ENCODE peak calls at places on chromosome 10, in ten cellular contexts. One of them, this sample, is unnamed.

GRCh38 chr10:71068811-71069411 is 143.5 kb upstream of the UNC5B start:
- DNase-seq in ecto neural progenitor cell: no peak
- DNase-seq in NCI-H1436: no peak
- DNase-seq in GM12892: no peak
- DNase-seq in CD8-positive, alpha-beta T cell: no peak
- DNase-seq in A549: peak; percentile 10
- DNase-seq in NCI-H2171 treated with DMSO at 0.1 percent for 48 hours: no peak
- DNase-seq in kidney tubule cell: peak; percentile 60
- DNase-seq in activated CD4-positive, alpha-beta T cell treated with anti-CD3 and anti-CD28 coated beads, Interleukin-2, amount 10 ng/mL, durations not matched to agents 7 days and 5 days: no peak
- DNase-seq in progenitor cell of endocrine pancreas: no peak
- DNase-seq in this sample: no peak

GRCh38 chr10:34731885-34732701 is 83.0 kb downstream of the PARD3 start:
- DNase-seq in ecto neural progenitor cell: no peak
- DNase-seq in NCI-H1436: no peak
- DNase-seq in kidney tubule cell: peak; percentile 70
- DNase-seq in progenitor cell of endocrine pancreas: no peak
- DNase-seq in NCI-H2171 treated with DMSO at 0.1 percent for 48 hours: no peak
- DNase-seq in A549: peak; percentile 57
- DNase-seq in GM12892: no peak
- DNase-seq in activated CD4-positive, alpha-beta T cell treated with anti-CD3 and anti-CD28 coated beads, Interleukin-2, amount 10 ng/mL, durations not matched to agents 7 days and 5 days: no peak
- DNase-seq in CD8-positive, alpha-beta T cell: no peak
- DNase-seq in this sample: peak; percentile 65

GRCh38 chr10:26211781-26212444 is 4.7 kb upstream of the GAD2 start:
- DNase-seq in activated CD4-positive, alpha-beta T cell treated with anti-CD3 and anti-CD28 coated beads, Interleukin-2, amount 10 ng/mL, durations not matched to agents 7 days and 5 days: no peak
- DNase-seq in A549: no peak
- DNase-seq in NCI-H2171 treated with DMSO at 0.1 percent for 48 hours: no peak
- DNase-seq in progenitor cell of endocrine pancreas: no peak
- DNase-seq in ecto neural progenitor cell: peak; percentile 57
- DNase-seq in kidney tubule cell: no peak
- DNase-seq in NCI-H1436: no peak
- DNase-seq in GM12892: no peak
- DNase-seq in CD8-positive, alpha-beta T cell: no peak
- DNase-seq in this sample: no peak

GRCh38 chr10:77504870-77505257 is 132.7 kb downstream of the KCNMA1 start:
- DNase-seq in CD8-positive, alpha-beta T cell: no peak
- DNase-seq in NCI-H1436: no peak
- DNase-seq in activated CD4-positive, alpha-beta T cell treated with anti-CD3 and anti-CD28 coated beads, Interleukin-2, amount 10 ng/mL, durations not matched to agents 7 days and 5 days: no peak
- DNase-seq in ecto neural progenitor cell: no peak
- DNase-seq in progenitor cell of endocrine pancreas: no peak
- DNase-seq in NCI-H2171 treated with DMSO at 0.1 percent for 48 hours: peak; percentile 79
- DNase-seq in A549: peak; percentile 59
- DNase-seq in GM12892: no peak
- DNase-seq in kidney tubule cell: peak; percentile 98
- DNase-seq in this sample: no peak

GRCh38 chr10:125543796-125544195 is 139.2 kb downstream of the TEX36 start:
- DNase-seq in NCI-H1436: no peak
- DNase-seq in kidney tubule cell: no peak
- DNase-seq in ecto neural progenitor cell: no peak
- DNase-seq in GM12892: no peak
- DNase-seq in A549: no peak
- DNase-seq in activated CD4-positive, alpha-beta T cell treated with anti-CD3 and anti-CD28 coated beads, Interleukin-2, amount 10 ng/mL, durations not matched to agents 7 days and 5 days: no peak
- DNase-seq in progenitor cell of endocrine pancreas: no peak
- DNase-seq in CD8-positive, alpha-beta T cell: no peak
- DNase-seq in NCI-H2171 treated with DMSO at 0.1 percent for 48 hours: no peak
- DNase-seq in this sample: no peak

GRCh38 chr10:71766717-71767419 is 6.5 kb downstream of the VSIR start:
- DNase-seq in NCI-H2171 treated with DMSO at 0.1 percent for 48 hours: no peak
- DNase-seq in progenitor cell of endocrine pancreas: no peak
- DNase-seq in ecto neural progenitor cell: no peak
- DNase-seq in A549: peak; percentile 98
- DNase-seq in NCI-H1436: no peak
- DNase-seq in CD8-positive, alpha-beta T cell: no peak
- DNase-seq in kidney tubule cell: peak; percentile 98
- DNase-seq in GM12892: no peak
- DNase-seq in activated CD4-positive, alpha-beta T cell treated with anti-CD3 and anti-CD28 coated beads, Interleukin-2, amount 10 ng/mL, durations not matched to agents 7 days and 5 days: no peak
- DNase-seq in this sample: no peak

GRCh38 chr10:62818426-62819011 is 2.4 kb upstream of the EGR2 start:
- DNase-seq in CD8-positive, alpha-beta T cell: peak; percentile 39
- DNase-seq in progenitor cell of endocrine pancreas: peak; percentile 28
- DNase-seq in ecto neural progenitor cell: peak; percentile 76
- DNase-seq in GM12892: no peak
- DNase-seq in activated CD4-positive, alpha-beta T cell treated with anti-CD3 and anti-CD28 coated beads, Interleukin-2, amount 10 ng/mL, durations not matched to agents 7 days and 5 days: peak; percentile 25
- DNase-seq in A549: peak; percentile 17
- DNase-seq in kidney tubule cell: no peak
- DNase-seq in NCI-H1436: no peak
- DNase-seq in NCI-H2171 treated with DMSO at 0.1 percent for 48 hours: no peak
- DNase-seq in this sample: peak; percentile 44

GRCh38 chr10:69632516-69633199 is 2.6 kb downstream of the FAM241B start:
- DNase-seq in CD8-positive, alpha-beta T cell: no peak
- DNase-seq in GM12892: no peak
- DNase-seq in kidney tubule cell: peak; percentile 50
- DNase-seq in A549: no peak
- DNase-seq in NCI-H2171 treated with DMSO at 0.1 percent for 48 hours: no peak
- DNase-seq in NCI-H1436: no peak
- DNase-seq in activated CD4-positive, alpha-beta T cell treated with anti-CD3 and anti-CD28 coated beads, Interleukin-2, amount 10 ng/mL, durations not matched to agents 7 days and 5 days: no peak
- DNase-seq in ecto neural progenitor cell: peak; percentile 22
- DNase-seq in progenitor cell of endocrine pancreas: no peak
- DNase-seq in this sample: no peak

GRCh38 chr10:45420453-45421192 is 46.6 kb downstream of the ALOX5 start:
- DNase-seq in activated CD4-positive, alpha-beta T cell treated with anti-CD3 and anti-CD28 coated beads, Interleukin-2, amount 10 ng/mL, durations not matched to agents 7 days and 5 days: peak; percentile 65
- DNase-seq in ecto neural progenitor cell: no peak
- DNase-seq in GM12892: no peak
- DNase-seq in NCI-H1436: peak; percentile 10
- DNase-seq in kidney tubule cell: peak; percentile 92
- DNase-seq in progenitor cell of endocrine pancreas: no peak
- DNase-seq in CD8-positive, alpha-beta T cell: peak; percentile 65
- DNase-seq in A549: no peak
- DNase-seq in NCI-H2171 treated with DMSO at 0.1 percent for 48 hours: peak; percentile 91
- DNase-seq in this sample: peak; percentile 48

GRCh38 chr10:36281871-36282331 is 639.8 kb upstream of the FZD8 start:
- DNase-seq in progenitor cell of endocrine pancreas: no peak
- DNase-seq in CD8-positive, alpha-beta T cell: no peak
- DNase-seq in NCI-H2171 treated with DMSO at 0.1 percent for 48 hours: no peak
- DNase-seq in NCI-H1436: no peak
- DNase-seq in ecto neural progenitor cell: no peak
- DNase-seq in A549: peak; percentile 87
- DNase-seq in kidney tubule cell: no peak
- DNase-seq in activated CD4-positive, alpha-beta T cell treated with anti-CD3 and anti-CD28 coated beads, Interleukin-2, amount 10 ng/mL, durations not matched to agents 7 days and 5 days: no peak
- DNase-seq in GM12892: no peak
- DNase-seq in this sample: no peak

GRCh38 chr10:55813451-55814170 is 547.4 kb downstream of the ZWINT start:
- DNase-seq in CD8-positive, alpha-beta T cell: no peak
- DNase-seq in GM12892: no peak
- DNase-seq in A549: no peak
- DNase-seq in kidney tubule cell: no peak
- DNase-seq in progenitor cell of endocrine pancreas: no peak
- DNase-seq in ecto neural progenitor cell: no peak
- DNase-seq in NCI-H2171 treated with DMSO at 0.1 percent for 48 hours: no peak
- DNase-seq in activated CD4-positive, alpha-beta T cell treated with anti-CD3 and anti-CD28 coated beads, Interleukin-2, amount 10 ng/mL, durations not matched to agents 7 days and 5 days: no peak
- DNase-seq in NCI-H1436: no peak
- DNase-seq in this sample: no peak

GRCh38 chr10:71302874-71303568 is 16.0 kb upstream of the SLC29A3 start:
- DNase-seq in A549: peak; percentile 73
- DNase-seq in ecto neural progenitor cell: no peak
- DNase-seq in kidney tubule cell: peak; percentile 60
- DNase-seq in progenitor cell of endocrine pancreas: no peak
- DNase-seq in activated CD4-positive, alpha-beta T cell treated with anti-CD3 and anti-CD28 coated beads, Interleukin-2, amount 10 ng/mL, durations not matched to agents 7 days and 5 days: peak; percentile 32
- DNase-seq in NCI-H1436: peak; percentile 56
- DNase-seq in NCI-H2171 treated with DMSO at 0.1 percent for 48 hours: peak; percentile 72
- DNase-seq in GM12892: no peak
- DNase-seq in CD8-positive, alpha-beta T cell: no peak
- DNase-seq in this sample: peak; percentile 80

GRCh38 chr10:132390455-132391371 is 6.3 kb upstream of the PWWP2B start:
- DNase-seq in A549: no peak
- DNase-seq in progenitor cell of endocrine pancreas: no peak
- DNase-seq in ecto neural progenitor cell: no peak
- DNase-seq in NCI-H1436: no peak
- DNase-seq in NCI-H2171 treated with DMSO at 0.1 percent for 48 hours: no peak
- DNase-seq in CD8-positive, alpha-beta T cell: no peak
- DNase-seq in kidney tubule cell: no peak
- DNase-seq in activated CD4-positive, alpha-beta T cell treated with anti-CD3 and anti-CD28 coated beads, Interleukin-2, amount 10 ng/mL, durations not matched to agents 7 days and 5 days: no peak
- DNase-seq in GM12892: no peak
- DNase-seq in this sample: no peak

GRCh38 chr10:20088302-20088701 is 272.1 kb downstream of the PLXDC2 start:
- DNase-seq in A549: no peak
- DNase-seq in GM12892: no peak
- DNase-seq in NCI-H1436: no peak
- DNase-seq in NCI-H2171 treated with DMSO at 0.1 percent for 48 hours: no peak
- DNase-seq in CD8-positive, alpha-beta T cell: no peak
- DNase-seq in kidney tubule cell: no peak
- DNase-seq in ecto neural progenitor cell: no peak
- DNase-seq in activated CD4-positive, alpha-beta T cell treated with anti-CD3 and anti-CD28 coated beads, Interleukin-2, amount 10 ng/mL, durations not matched to agents 7 days and 5 days: no peak
- DNase-seq in progenitor cell of endocrine pancreas: no peak
- DNase-seq in this sample: no peak

GRCh38 chr10:101512741-101513140 is 75.3 kb downstream of the POLL start:
- DNase-seq in ecto neural progenitor cell: no peak
- DNase-seq in activated CD4-positive, alpha-beta T cell treated with anti-CD3 and anti-CD28 coated beads, Interleukin-2, amount 10 ng/mL, durations not matched to agents 7 days and 5 days: no peak
- DNase-seq in NCI-H2171 treated with DMSO at 0.1 percent for 48 hours: no peak
- DNase-seq in CD8-positive, alpha-beta T cell: no peak
- DNase-seq in A549: no peak
- DNase-seq in GM12892: no peak
- DNase-seq in progenitor cell of endocrine pancreas: no peak
- DNase-seq in kidney tubule cell: no peak
- DNase-seq in NCI-H1436: no peak
- DNase-seq in this sample: peak; percentile 22

GRCh38 chr10:128587689-128588088 is 461.5 kb upstream of the MKI67 start:
- DNase-seq in NCI-H1436: no peak
- DNase-seq in CD8-positive, alpha-beta T cell: no peak
- DNase-seq in kidney tubule cell: no peak
- DNase-seq in progenitor cell of endocrine pancreas: no peak
- DNase-seq in GM12892: no peak
- DNase-seq in activated CD4-positive, alpha-beta T cell treated with anti-CD3 and anti-CD28 coated beads, Interleukin-2, amount 10 ng/mL, durations not matched to agents 7 days and 5 days: no peak
- DNase-seq in ecto neural progenitor cell: no peak
- DNase-seq in NCI-H2171 treated with DMSO at 0.1 percent for 48 hours: no peak
- DNase-seq in A549: no peak
- DNase-seq in this sample: no peak

GRCh38 chr10:132410056-132410778 is 13.2 kb downstream of the PWWP2B start:
- DNase-seq in ecto neural progenitor cell: no peak
- DNase-seq in CD8-positive, alpha-beta T cell: no peak
- DNase-seq in A549: no peak
- DNase-seq in NCI-H2171 treated with DMSO at 0.1 percent for 48 hours: no peak
- DNase-seq in progenitor cell of endocrine pancreas: no peak
- DNase-seq in activated CD4-positive, alpha-beta T cell treated with anti-CD3 and anti-CD28 coated beads, Interleukin-2, amount 10 ng/mL, durations not matched to agents 7 days and 5 days: no peak
- DNase-seq in GM12892: no peak
- DNase-seq in kidney tubule cell: no peak
- DNase-seq in NCI-H1436: no peak
- DNase-seq in this sample: no peak

GRCh38 chr10:13816195-13816926 is 229.6 kb downstream of the PRPF18 start:
- DNase-seq in NCI-H2171 treated with DMSO at 0.1 percent for 48 hours: no peak
- DNase-seq in GM12892: no peak
- DNase-seq in progenitor cell of endocrine pancreas: no peak
- DNase-seq in kidney tubule cell: peak; percentile 46
- DNase-seq in activated CD4-positive, alpha-beta T cell treated with anti-CD3 and anti-CD28 coated beads, Interleukin-2, amount 10 ng/mL, durations not matched to agents 7 days and 5 days: no peak
- DNase-seq in A549: no peak
- DNase-seq in NCI-H1436: no peak
- DNase-seq in CD8-positive, alpha-beta T cell: no peak
- DNase-seq in ecto neural progenitor cell: no peak
- DNase-seq in this sample: peak; percentile 75

GRCh38 chr10:130329792-130330191 is 193.6 kb downstream of the GLRX3 start:
- DNase-seq in NCI-H1436: no peak
- DNase-seq in A549: no peak
- DNase-seq in progenitor cell of endocrine pancreas: no peak
- DNase-seq in GM12892: no peak
- DNase-seq in CD8-positive, alpha-beta T cell: no peak
- DNase-seq in ecto neural progenitor cell: no peak
- DNase-seq in activated CD4-positive, alpha-beta T cell treated with anti-CD3 and anti-CD28 coated beads, Interleukin-2, amount 10 ng/mL, durations not matched to agents 7 days and 5 days: no peak
- DNase-seq in kidney tubule cell: no peak
- DNase-seq in NCI-H2171 treated with DMSO at 0.1 percent for 48 hours: no peak
- DNase-seq in this sample: no peak

GRCh38 chr10:111983970-111984525 is 199.5 kb downstream of the GPAM start:
- DNase-seq in kidney tubule cell: no peak
- DNase-seq in CD8-positive, alpha-beta T cell: no peak
- DNase-seq in progenitor cell of endocrine pancreas: no peak
- DNase-seq in ecto neural progenitor cell: no peak
- DNase-seq in GM12892: no peak
- DNase-seq in A549: no peak
- DNase-seq in NCI-H2171 treated with DMSO at 0.1 percent for 48 hours: no peak
- DNase-seq in activated CD4-positive, alpha-beta T cell treated with anti-CD3 and anti-CD28 coated beads, Interleukin-2, amount 10 ng/mL, durations not matched to agents 7 days and 5 days: no peak
- DNase-seq in NCI-H1436: no peak
- DNase-seq in this sample: no peak

GRCh38 chr10:78263521-78263988 is 229.9 kb downstream of the RPS24 start:
- DNase-seq in CD8-positive, alpha-beta T cell: no peak
- DNase-seq in GM12892: no peak
- DNase-seq in progenitor cell of endocrine pancreas: no peak
- DNase-seq in activated CD4-positive, alpha-beta T cell treated with anti-CD3 and anti-CD28 coated beads, Interleukin-2, amount 10 ng/mL, durations not matched to agents 7 days and 5 days: no peak
- DNase-seq in NCI-H1436: no peak
- DNase-seq in A549: peak; percentile 76
- DNase-seq in ecto neural progenitor cell: no peak
- DNase-seq in NCI-H2171 treated with DMSO at 0.1 percent for 48 hours: no peak
- DNase-seq in kidney tubule cell: peak; percentile 98
- DNase-seq in this sample: no peak

GRCh38 chr10:12448729-12449391 is 99.5 kb downstream of the CAMK1D start:
- DNase-seq in ecto neural progenitor cell: no peak
- DNase-seq in GM12892: peak; percentile 34
- DNase-seq in NCI-H2171 treated with DMSO at 0.1 percent for 48 hours: no peak
- DNase-seq in activated CD4-positive, alpha-beta T cell treated with anti-CD3 and anti-CD28 coated beads, Interleukin-2, amount 10 ng/mL, durations not matched to agents 7 days and 5 days: peak; percentile 88
- DNase-seq in NCI-H1436: no peak
- DNase-seq in CD8-positive, alpha-beta T cell: peak; percentile 71
- DNase-seq in A549: peak; percentile 75
- DNase-seq in kidney tubule cell: peak; percentile 53
- DNase-seq in progenitor cell of endocrine pancreas: no peak
- DNase-seq in this sample: peak; percentile 73

GRCh38 chr10:71726673-71727428 is 7.3 kb upstream of the C10orf105 start:
- DNase-seq in activated CD4-positive, alpha-beta T cell treated with anti-CD3 and anti-CD28 coated beads, Interleukin-2, amount 10 ng/mL, durations not matched to agents 7 days and 5 days: peak; percentile 71
- DNase-seq in NCI-H2171 treated with DMSO at 0.1 percent for 48 hours: no peak
- DNase-seq in CD8-positive, alpha-beta T cell: peak; percentile 45
- DNase-seq in ecto neural progenitor cell: no peak
- DNase-seq in GM12892: peak; percentile 49
- DNase-seq in progenitor cell of endocrine pancreas: no peak
- DNase-seq in NCI-H1436: no peak
- DNase-seq in A549: no peak
- DNase-seq in kidney tubule cell: no peak
- DNase-seq in this sample: no peak

GRCh38 chr10:35356725-35357092 is 20.4 kb downstream of the CCNY start:
- DNase-seq in ecto neural progenitor cell: no peak
- DNase-seq in progenitor cell of endocrine pancreas: no peak
- DNase-seq in A549: no peak
- DNase-seq in GM12892: no peak
- DNase-seq in NCI-H2171 treated with DMSO at 0.1 percent for 48 hours: no peak
- DNase-seq in activated CD4-positive, alpha-beta T cell treated with anti-CD3 and anti-CD28 coated beads, Interleukin-2, amount 10 ng/mL, durations not matched to agents 7 days and 5 days: peak; percentile 31
- DNase-seq in CD8-positive, alpha-beta T cell: no peak
- DNase-seq in kidney tubule cell: no peak
- DNase-seq in NCI-H1436: no peak
- DNase-seq in this sample: no peak

GRCh38 chr10:73553316-73553715 is 37.8 kb downstream of the USP54 start:
- DNase-seq in GM12892: no peak
- DNase-seq in progenitor cell of endocrine pancreas: no peak
- DNase-seq in A549: no peak
- DNase-seq in activated CD4-positive, alpha-beta T cell treated with anti-CD3 and anti-CD28 coated beads, Interleukin-2, amount 10 ng/mL, durations not matched to agents 7 days and 5 days: no peak
- DNase-seq in NCI-H1436: no peak
- DNase-seq in ecto neural progenitor cell: peak; percentile 64
- DNase-seq in CD8-positive, alpha-beta T cell: no peak
- DNase-seq in NCI-H2171 treated with DMSO at 0.1 percent for 48 hours: no peak
- DNase-seq in kidney tubule cell: no peak
- DNase-seq in this sample: no peak

GRCh38 chr10:125011926-125012705 is 70.2 kb downstream of the ZRANB1 start:
- DNase-seq in GM12892: no peak
- DNase-seq in CD8-positive, alpha-beta T cell: no peak
- DNase-seq in kidney tubule cell: no peak
- DNase-seq in NCI-H1436: no peak
- DNase-seq in ecto neural progenitor cell: no peak
- DNase-seq in progenitor cell of endocrine pancreas: no peak
- DNase-seq in A549: no peak
- DNase-seq in NCI-H2171 treated with DMSO at 0.1 percent for 48 hours: no peak
- DNase-seq in activated CD4-positive, alpha-beta T cell treated with anti-CD3 and anti-CD28 coated beads, Interleukin-2, amount 10 ng/mL, durations not matched to agents 7 days and 5 days: no peak
- DNase-seq in this sample: no peak

GRCh38 chr10:8159628-8160165 is 105.2 kb downstream of the GATA3 start:
- DNase-seq in progenitor cell of endocrine pancreas: no peak
- DNase-seq in kidney tubule cell: peak; percentile 56
- DNase-seq in GM12892: no peak
- DNase-seq in activated CD4-positive, alpha-beta T cell treated with anti-CD3 and anti-CD28 coated beads, Interleukin-2, amount 10 ng/mL, durations not matched to agents 7 days and 5 days: no peak
- DNase-seq in NCI-H2171 treated with DMSO at 0.1 percent for 48 hours: no peak
- DNase-seq in ecto neural progenitor cell: no peak
- DNase-seq in NCI-H1436: no peak
- DNase-seq in CD8-positive, alpha-beta T cell: no peak
- DNase-seq in A549: no peak
- DNase-seq in this sample: peak; percentile 44

GRCh38 chr10:44660271-44660670 is 250.9 kb upstream of the TMEM72 start:
- DNase-seq in progenitor cell of endocrine pancreas: no peak
- DNase-seq in A549: no peak
- DNase-seq in activated CD4-positive, alpha-beta T cell treated with anti-CD3 and anti-CD28 coated beads, Interleukin-2, amount 10 ng/mL, durations not matched to agents 7 days and 5 days: no peak
- DNase-seq in ecto neural progenitor cell: no peak
- DNase-seq in GM12892: no peak
- DNase-seq in CD8-positive, alpha-beta T cell: no peak
- DNase-seq in NCI-H2171 treated with DMSO at 0.1 percent for 48 hours: no peak
- DNase-seq in kidney tubule cell: peak; percentile 15
- DNase-seq in NCI-H1436: no peak
- DNase-seq in this sample: no peak

This sample was measured in A673.